ENCODE peak calls at places on chromosome 11, in seven cellular contexts. D is PC-3, N is neural progenitor cell, F is MM.1S, Z is hepatocyte, Y is GM23338, K is HCT116. E is an unnamed sample.

GRCh38 chr11:36130401-36130800 is 158.8 kb downstream of the COMMD9 start:
- DNase-seq in D (peak), N (no peak), F (no peak), Z (no peak), Y (no peak), K (no peak), E (peak)

GRCh38 chr11:11968511-11969280 is 39.7 kb downstream of the DKK3 start:
- DNase-seq in D (no peak), N (no peak), F (no peak), Z (no peak), Y (no peak), K (no peak), E (peak)

GRCh38 chr11:61480936-61481335 is 27.6 kb upstream of the LRRC10B start:
- DNase-seq in D (peak), N (peak), F (no peak), Z (peak), Y (peak), K (no peak), E (no peak)

GRCh38 chr11:122153746-122154145 is 37.7 kb upstream of the BLID start:
- DNase-seq in D (no peak), N (no peak), F (peak), Z (no peak), Y (no peak), K (no peak), E (peak)

GRCh38 chr11:34926101-34926830 is 9.8 kb downstream of the PDHX start:
- DNase-seq in D (peak), N (peak), F (peak), Z (peak), Y (peak), K (peak), E (peak)

GRCh38 chr11:125182522-125182921 is 18.0 kb downstream of the PKNOX2 start:
- DNase-seq in D (no peak), N (no peak), F (no peak), Z (no peak), Y (no peak), K (no peak), E (no peak)

GRCh38 chr11:10778217-10778970 is 27.3 kb downstream of the CTR9 start:
- DNase-seq in D (no peak), N (no peak), F (no peak), Z (peak), Y (no peak), K (no peak), E (peak)

GRCh38 chr11:11148104-11148509 is 204.9 kb downstream of the CSNK2A3 start:
- DNase-seq in D (peak), N (peak), F (no peak), Z (peak), Y (peak), K (no peak), E (peak)

GRCh38 chr11:40281055-40281580 is 1178.3 kb downstream of the LRRC4C start:
- DNase-seq in D (no peak), N (no peak), F (no peak), Z (peak), Y (peak), K (no peak), E (no peak)

GRCh38 chr11:106077609-106078517 is at the start of gene AASDHPPT:
- DNase-seq in D (peak), N (no peak), F (no peak), Z (peak), Y (peak), K (peak), E (peak)

GRCh38 chr11:133115099-133115498 is 417.2 kb downstream of the OPCML start:
- DNase-seq in D (no peak), N (no peak), F (no peak), Z (no peak), Y (no peak), K (no peak), E (no peak)

GRCh38 chr11:13535819-13536218 is 40.0 kb upstream of the PTH start:
- DNase-seq in D (peak), N (peak), F (no peak), Z (no peak), Y (peak), K (peak), E (peak)

GRCh38 chr11:82969811-82970210 is 68.3 kb downstream of the DDIAS start:
- DNase-seq in D (no peak), N (no peak), F (peak), Z (no peak), Y (no peak), K (no peak), E (no peak)

GRCh38 chr11:101180481-101180880 is 50.9 kb upstream of the PGR start:
- DNase-seq in D (no peak), N (peak), F (no peak), Z (no peak), Y (no peak), K (no peak), E (no peak)

GRCh38 chr11:123145220-123145619 is 49.8 kb downstream of the CLMP start:
- DNase-seq in D (peak), N (no peak), F (no peak), Z (peak), Y (no peak), K (peak), E (peak)

GRCh38 chr11:68216171-68216938 is 3.3 kb upstream of the KMT5B start:
- DNase-seq in D (peak), N (no peak), F (no peak), Z (no peak), Y (no peak), K (no peak), E (no peak)

GRCh38 chr11:33704240-33705002 is 3.8 kb upstream of the C11orf91 start:
- DNase-seq in D (no peak), N (no peak), F (no peak), Z (no peak), Y (no peak), K (no peak), E (peak)

GRCh38 chr11:57491371-57492061 is 24.0 kb downstream of the SLC43A1 start:
- DNase-seq in D (no peak), N (peak), F (no peak), Z (no peak), Y (peak), K (no peak), E (peak)

GRCh38 chr11:9664276-9665171 is 647 bp downstream of the SWAP70 start:
- DNase-seq in D (peak), N (peak), F (peak), Z (peak), Y (peak), K (no peak), E (peak)

GRCh38 chr11:61696602-61697001 is 16.4 kb downstream of the DAGLA start:
- DNase-seq in D (no peak), N (no peak), F (no peak), Z (no peak), Y (no peak), K (no peak), E (no peak)

GRCh38 chr11:114832532-114833125 is 154.3 kb downstream of the NXPE2 start:
- DNase-seq in D (no peak), N (no peak), F (no peak), Z (peak), Y (peak), K (no peak), E (no peak)

GRCh38 chr11:30346068-30346688 is 23.3 kb downstream of the ARL14EP start:
- DNase-seq in D (peak), N (peak), F (peak), Z (peak), Y (peak), K (peak), E (peak)

GRCh38 chr11:118907051-118907748 is 18.5 kb downstream of the BCL9L start:
- DNase-seq in D (peak), N (peak), F (peak), Z (peak), Y (peak), K (no peak), E (peak)

GRCh38 chr11:115222863-115223530 is 281.2 kb downstream of the CADM1 start:
- DNase-seq in D (no peak), N (no peak), F (peak), Z (no peak), Y (no peak), K (no peak), E (peak)

GRCh38 chr11:46947399-46948077 is 11.0 kb downstream of the CSTPP1 start:
- DNase-seq in D (no peak), N (peak), F (no peak), Z (peak), Y (no peak), K (no peak), E (no peak)

GRCh38 chr11:62727833-62728721 is at the start of gene TTC9C:
- DNase-seq in D (peak), N (peak), F (peak), Z (peak), Y (peak), K (peak), E (peak)

GRCh38 chr11:64916040-64916847 is 765 bp downstream of the ATG2A start:
- DNase-seq in D (peak), N (peak), F (peak), Z (peak), Y (peak), K (no peak), E (peak)

GRCh38 chr11:67666676-67667489 is 7.5 kb downstream of the ALDH3B2 start:
- DNase-seq in D (no peak), N (no peak), F (no peak), Z (no peak), Y (no peak), K (no peak), E (no peak)

GRCh38 chr11:65311197-65311631 is 3.5 kb upstream of the CDC42EP2 start:
- DNase-seq in D (peak), N (peak), F (no peak), Z (no peak), Y (no peak), K (no peak), E (no peak)

GRCh38 chr11:48036011-48036410 is 55.7 kb downstream of the PTPRJ start:
- DNase-seq in D (no peak), N (no peak), F (no peak), Z (no peak), Y (peak), K (no peak), E (peak)

GRCh38 chr11:35662061-35662648 is 420 bp upstream of the TRIM44 start:
- DNase-seq in D (peak), N (no peak), F (peak), Z (peak), Y (no peak), K (no peak), E (peak)

GRCh38 chr11:122750047-122750446 is 88.3 kb upstream of the CRTAM start:
- DNase-seq in D (no peak), N (no peak), F (no peak), Z (no peak), Y (no peak), K (no peak), E (no peak)

GRCh38 chr11:102468636-102469195 is 16.2 kb upstream of the TMEM123 start:
- DNase-seq in D (no peak), N (no peak), F (peak), Z (no peak), Y (no peak), K (no peak), E (peak)

GRCh38 chr11:57711414-57712255 is at the start of gene MED19:
- DNase-seq in D (peak), N (peak), F (peak), Z (peak), Y (peak), K (peak), E (peak)

GRCh38 chr11:34002420-34002819 is 49.1 kb upstream of the CAPRIN1 start:
- DNase-seq in D (peak), N (no peak), F (no peak), Z (no peak), Y (no peak), K (no peak), E (no peak)

GRCh38 chr11:116580828-116581227 is 192.0 kb downstream of the BUD13 start:
- DNase-seq in D (no peak), N (peak), F (no peak), Z (no peak), Y (peak), K (no peak), E (peak)
- TF ChIP-seq EZH2 in D (no peak), N (peak), F (no peak), Z (no peak), Y (no peak), K (no peak), E (peak)

GRCh38 chr11:78188809-78189724 is at the start of gene USP35:
- DNase-seq in D (no peak), N (no peak), F (no peak), Z (no peak), Y (peak), K (no peak), E (peak)
- TF ChIP-seq EZH2phosphoT487 in D (no peak), N (no peak), F (no peak), Z (no peak), Y (no peak), K (no peak), E (no peak)

GRCh38 chr11:14891143-14892035 is 642 bp downstream of the CYP2R1 start:
- DNase-seq in D (peak), N (peak), F (peak), Z (peak), Y (peak), K (peak), E (peak)

GRCh38 chr11:14892036-14892556 is at the start of gene CYP2R1:
- DNase-seq in D (peak), N (peak), F (peak), Z (peak), Y (peak), K (peak), E (peak)

GRCh38 chr11:14894657-14895598 is 2.9 kb upstream of the CYP2R1 start:
- DNase-seq in D (no peak), N (no peak), F (no peak), Z (peak), Y (no peak), K (no peak), E (peak)

GRCh38 chr11:14898286-14899086 is 6.5 kb upstream of the CYP2R1 start:
- DNase-seq in D (no peak), N (no peak), F (no peak), Z (no peak), Y (no peak), K (no peak), E (no peak)

DNA sequence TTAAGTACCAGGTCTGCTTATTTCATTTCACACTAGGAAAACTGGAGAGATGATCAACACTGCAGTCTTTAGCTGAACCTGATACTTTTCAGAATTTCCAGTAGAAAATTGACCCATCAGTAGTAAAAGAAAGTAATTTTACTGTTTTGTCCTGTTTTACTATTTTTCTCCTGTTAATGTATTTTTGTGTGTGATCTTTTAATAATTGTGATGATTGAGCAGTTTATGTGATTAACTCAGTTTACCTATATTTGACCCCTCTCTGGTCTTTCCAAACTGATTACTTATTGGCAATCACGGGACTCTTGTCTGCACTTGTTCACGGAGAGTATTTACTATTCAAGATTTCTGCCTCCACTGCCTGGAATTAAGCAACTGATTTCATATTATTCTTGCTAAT is 546 bp upstream of the CYP2R1 start:
- DNase-seq in D (no peak), N (no peak), F (no peak), Z (no peak), Y (no peak), K (no peak), E (no peak)
- H3K4me2 ChIP-seq in D (peak), N (peak), F (peak), Z (peak), Y (peak), K (peak), E (peak)

GRCh38 chr11:73218106-73218829 is at the start of gene P2RY2:
- DNase-seq in D (peak), N (peak), F (peak), Z (peak), Y (peak), K (peak), E (peak)
- TF ChIP-seq EZH2 in D (no peak), N (no peak), F (no peak), Z (no peak), Y (peak), K (no peak), E (no peak)

GRCh38 chr11:2951235-2952110 is 22.3 kb upstream of the PHLDA2 start:
- DNase-seq in D (no peak), N (no peak), F (no peak), Z (no peak), Y (no peak), K (no peak), E (peak)
- TF ChIP-seq EZH2phosphoT487 in D (no peak), N (no peak), F (no peak), Z (no peak), Y (no peak), K (no peak), E (no peak)

GRCh38 chr11:8361206-8361605 is 97.5 kb upstream of the LMO1 start:
- DNase-seq in D (no peak), N (no peak), F (no peak), Z (no peak), Y (no peak), K (no peak), E (no peak)
- H3K4me2 ChIP-seq in D (no peak), N (no peak), F (no peak), Z (no peak), Y (no peak), K (no peak), E (no peak)

GRCh38 chr11:94749367-94749766 is 18.8 kb upstream of the AMOTL1 start:
- DNase-seq in D (peak), N (no peak), F (no peak), Z (no peak), Y (no peak), K (no peak), E (peak)
- TF ChIP-seq EZH2 in D (no peak), N (no peak), F (no peak), Z (no peak), Y (no peak), K (no peak), E (no peak)

DNA sequence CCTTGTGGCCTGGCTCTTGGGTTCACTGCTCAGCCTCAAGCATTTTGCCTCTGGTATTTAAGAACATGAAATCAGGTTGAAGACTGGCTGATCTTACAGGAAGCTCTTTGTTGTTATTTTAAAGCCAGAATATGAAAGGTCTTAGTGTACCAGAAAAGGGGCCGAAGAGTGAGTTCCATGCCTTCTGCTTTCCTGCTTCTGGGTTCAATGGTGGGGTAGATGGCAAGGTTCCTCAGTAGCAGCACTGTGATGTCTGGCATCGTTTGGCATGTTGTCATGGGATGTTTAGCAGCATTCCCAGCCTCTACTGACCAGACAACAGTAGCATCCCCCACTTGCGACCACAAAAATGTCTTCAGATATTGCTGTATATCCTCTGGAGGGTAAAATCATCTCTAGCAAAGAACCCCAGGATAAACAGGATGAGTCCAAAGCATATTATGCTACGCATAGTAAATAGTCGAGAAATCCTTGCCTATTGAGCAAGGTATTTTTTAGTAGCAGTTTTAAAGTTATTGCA is 2.4 kb downstream of the VPS26B start:
- DNase-seq in D (no peak), N (no peak), F (no peak), Z (no peak), Y (no peak), K (no peak), E (peak)
- TF ChIP-seq EZH2phosphoT487 in D (no peak), N (no peak), F (no peak), Z (no peak), Y (no peak), K (no peak), E (no peak)

GRCh38 chr11:71482746-71483364 is 29.9 kb downstream of the NADSYN1 start:
- DNase-seq in D (no peak), N (no peak), F (no peak), Z (no peak), Y (no peak), K (no peak), E (no peak)
- H3K4me2 ChIP-seq in D (no peak), N (no peak), F (no peak), Z (no peak), Y (no peak), K (no peak), E (no peak)

GRCh38 chr11:69861901-69862300 is 42.7 kb upstream of the FGF3 start:
- DNase-seq in D (no peak), N (no peak), F (no peak), Z (no peak), Y (no peak), K (no peak), E (no peak)

GRCh38 chr11:69859275-69859934 is 40.2 kb upstream of the FGF3 start:
- DNase-seq in D (no peak), N (no peak), F (no peak), Z (no peak), Y (no peak), K (no peak), E (no peak)

GRCh38 chr11:69860796-69861445 is 41.7 kb upstream of the FGF3 start:
- DNase-seq in D (no peak), N (no peak), F (no peak), Z (no peak), Y (no peak), K (no peak), E (no peak)

GRCh38 chr11:69862331-69862761 is 43.1 kb upstream of the FGF3 start:
- DNase-seq in D (no peak), N (no peak), F (no peak), Z (no peak), Y (no peak), K (no peak), E (no peak)

DNA sequence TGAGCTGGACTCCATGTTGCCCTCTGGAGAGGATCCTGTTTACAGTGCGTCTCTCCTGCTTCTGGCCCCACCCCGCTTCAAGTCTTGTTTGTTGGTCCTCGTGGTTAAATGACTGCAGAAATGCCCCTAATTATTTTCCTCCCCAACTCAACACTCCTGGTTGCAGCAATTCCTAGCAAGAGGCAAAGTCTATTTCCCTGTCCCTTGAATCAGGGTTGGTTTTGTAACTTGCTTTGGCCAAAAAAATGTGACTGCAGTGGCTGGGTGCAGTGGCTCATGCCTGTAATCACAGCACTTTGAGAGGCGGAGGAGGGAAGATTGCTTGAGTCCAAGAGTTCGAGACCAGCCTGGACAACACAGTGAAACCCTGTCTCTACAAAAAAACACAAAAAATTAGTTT is 41.0 kb upstream of the FGF3 start:
- DNase-seq in D (no peak), N (no peak), F (no peak), Z (no peak), Y (no peak), K (no peak), E (no peak)
- TF ChIP-seq EZH2 in D (no peak), N (no peak), F (no peak), Z (no peak), Y (no peak), K (no peak), E (no peak)